ENCODE peak calls at places on chromosomes 1 and 21, in six cellular contexts. One of them, this sample, is unnamed.

GRCh38 chr1:67536957-67537646 is 106.9 kb upstream of the SERBP1 start:
- DNase-seq in mammary epithelial cell: no peak
- DNase-seq in BJ: no peak
- DNase-seq in fibroblast of mammary gland: no peak
- DNase-seq in tibial artery: peak; percentile 73
- DNase-seq in ovary: no peak
- DNase-seq in this sample: no peak

GRCh38 chr1:152440635-152441471 is 26.8 kb upstream of the CRNN start:
- DNase-seq in mammary epithelial cell: peak; percentile 68
- DNase-seq in BJ: no peak
- DNase-seq in fibroblast of mammary gland: peak; percentile 72
- DNase-seq in tibial artery: peak; percentile 68
- DNase-seq in ovary: peak; percentile 41
- DNase-seq in this sample: peak; percentile 63

GRCh38 chr1:67534627-67535065 is 104.4 kb upstream of the SERBP1 start:
- DNase-seq in fibroblast of mammary gland: peak; percentile 41
- DNase-seq in mammary epithelial cell: no peak
- DNase-seq in tibial artery: no peak
- DNase-seq in BJ: no peak
- DNase-seq in ovary: no peak
- DNase-seq in this sample: peak; percentile 52

GRCh38 chr1:21217812-21218596 is 41.3 kb upstream of the EIF4G3 start:
- DNase-seq in ovary: peak; percentile 46
- DNase-seq in fibroblast of mammary gland: peak; percentile 29
- DNase-seq in tibial artery: no peak
- DNase-seq in BJ: no peak
- DNase-seq in mammary epithelial cell: no peak
- DNase-seq in this sample: no peak

GRCh38 chr1:169809370-169810095 is 14.8 kb upstream of the METTL18 start:
- DNase-seq in fibroblast of mammary gland: peak; percentile 48
- DNase-seq in mammary epithelial cell: peak; percentile 9
- DNase-seq in BJ: no peak
- DNase-seq in tibial artery: no peak
- DNase-seq in ovary: no peak
- DNase-seq in this sample: peak; percentile 57

GRCh38 chr1:161225534-161226319 is at the start of gene TOMM40L:
- DNase-seq in tibial artery: peak; percentile 95
- DNase-seq in ovary: peak; percentile 93
- DNase-seq in fibroblast of mammary gland: peak; percentile 100
- DNase-seq in mammary epithelial cell: peak; percentile 99
- DNase-seq in BJ: peak; percentile 99
- DNase-seq in this sample: peak; percentile 100

GRCh38 chr1:91679446-91679845 is 178.8 kb downstream of the CDC7 start:
- DNase-seq in tibial artery: no peak
- DNase-seq in fibroblast of mammary gland: no peak
- DNase-seq in mammary epithelial cell: no peak
- DNase-seq in ovary: no peak
- DNase-seq in BJ: no peak
- DNase-seq in this sample: no peak

GRCh38 chr1:48003741-48004503 is 6.7 kb upstream of the TRABD2B start:
- DNase-seq in ovary: no peak
- DNase-seq in fibroblast of mammary gland: no peak
- DNase-seq in BJ: no peak
- DNase-seq in tibial artery: no peak
- DNase-seq in mammary epithelial cell: peak; percentile 25
- DNase-seq in this sample: no peak

GRCh38 chr21:27532081-27532480 is 565.2 kb upstream of the ADAMTS5 start:
- DNase-seq in fibroblast of mammary gland: peak; percentile 35
- DNase-seq in mammary epithelial cell: no peak
- DNase-seq in BJ: no peak
- DNase-seq in tibial artery: no peak
- DNase-seq in ovary: no peak
- DNase-seq in this sample: peak; percentile 22

GRCh38 chr1:247332215-247332900 is 691 bp upstream of the ZNF496 start:
- DNase-seq in mammary epithelial cell: peak; percentile 40
- DNase-seq in BJ: no peak
- DNase-seq in tibial artery: peak; percentile 76
- DNase-seq in fibroblast of mammary gland: peak; percentile 44
- DNase-seq in ovary: peak; percentile 65
- DNase-seq in this sample: peak; percentile 46

GRCh38 chr1:87915771-87916170 is 587.1 kb downstream of the LMO4 start:
- DNase-seq in tibial artery: no peak
- DNase-seq in fibroblast of mammary gland: peak; percentile 66
- DNase-seq in ovary: no peak
- DNase-seq in mammary epithelial cell: peak; percentile 6
- DNase-seq in BJ: no peak
- DNase-seq in this sample: no peak

GRCh38 chr1:19460535-19461351 is 24.6 kb downstream of the CAPZB start:
- DNase-seq in tibial artery: no peak
- DNase-seq in mammary epithelial cell: no peak
- DNase-seq in fibroblast of mammary gland: peak; percentile 45
- DNase-seq in BJ: no peak
- DNase-seq in ovary: no peak
- DNase-seq in this sample: no peak

GRCh38 chr1:201904579-201904978 is 15.9 kb downstream of the SHISA4 start:
- DNase-seq in tibial artery: peak; percentile 91
- DNase-seq in fibroblast of mammary gland: peak; percentile 86
- DNase-seq in mammary epithelial cell: peak; percentile 80
- DNase-seq in BJ: peak; percentile 73
- DNase-seq in ovary: peak; percentile 74
- DNase-seq in this sample: peak; percentile 84

GRCh38 chr1:47875831-47876586 is 121.2 kb downstream of the TRABD2B start:
- DNase-seq in tibial artery: no peak
- DNase-seq in BJ: no peak
- DNase-seq in ovary: no peak
- DNase-seq in mammary epithelial cell: peak; percentile 57
- DNase-seq in fibroblast of mammary gland: peak; percentile 38
- DNase-seq in this sample: peak; percentile 7

GRCh38 chr21:25565272-25566199 is 41.7 kb downstream of the MRPL39 start:
- DNase-seq in fibroblast of mammary gland: no peak
- DNase-seq in BJ: no peak
- DNase-seq in ovary: no peak
- DNase-seq in mammary epithelial cell: no peak
- DNase-seq in tibial artery: no peak
- DNase-seq in this sample: no peak

GRCh38 chr21:24995206-24995605 is 612.1 kb downstream of the MRPL39 start:
- DNase-seq in tibial artery: no peak
- DNase-seq in BJ: no peak
- DNase-seq in ovary: no peak
- DNase-seq in mammary epithelial cell: no peak
- DNase-seq in fibroblast of mammary gland: no peak
- DNase-seq in this sample: peak; percentile 8

GRCh38 chr1:201655243-201655642 is 116.3 kb downstream of the NAV1 start:
- DNase-seq in ovary: no peak
- DNase-seq in mammary epithelial cell: no peak
- DNase-seq in tibial artery: no peak
- DNase-seq in BJ: peak; percentile 82
- DNase-seq in fibroblast of mammary gland: peak; percentile 94
- DNase-seq in this sample: peak; percentile 84

GRCh38 chr1:207922554-207922953 is 11.6 kb upstream of the CD34 start:
- DNase-seq in BJ: no peak
- DNase-seq in mammary epithelial cell: no peak
- DNase-seq in ovary: no peak
- DNase-seq in tibial artery: no peak
- DNase-seq in fibroblast of mammary gland: no peak
- DNase-seq in this sample: no peak

GRCh38 chr1:158793604-158794003 is 12.6 kb upstream of the OR6N2 start:
- DNase-seq in ovary: no peak
- DNase-seq in BJ: no peak
- DNase-seq in mammary epithelial cell: no peak
- DNase-seq in tibial artery: no peak
- DNase-seq in fibroblast of mammary gland: no peak
- DNase-seq in this sample: no peak
- TF ChIP-seq CTCF in ovary: no peak
- TF ChIP-seq CTCF in BJ: peak; percentile 7
- TF ChIP-seq CTCF in mammary epithelial cell: peak; percentile 40
- TF ChIP-seq CTCF in tibial artery: no peak
- TF ChIP-seq CTCF in fibroblast of mammary gland: peak; percentile 10
- TF ChIP-seq CTCF in this sample: no peak

DNA sequence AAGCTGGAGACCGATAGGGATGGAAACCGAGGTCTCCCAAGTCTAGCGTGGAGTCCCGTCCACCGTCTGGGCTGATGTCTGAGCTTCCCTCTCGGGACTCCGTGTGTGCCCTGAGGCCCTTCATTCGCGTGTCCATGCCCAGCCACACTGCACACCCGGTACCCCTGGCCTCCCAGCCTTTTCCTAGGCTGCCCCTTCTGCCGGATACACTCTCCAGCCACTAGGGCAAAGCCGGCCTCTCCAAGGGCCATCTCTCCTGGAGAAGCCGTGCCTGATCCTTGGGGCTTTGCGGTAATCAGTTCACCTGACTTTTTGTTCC is 49.4 kb upstream of the SLC2A1 start:
- DNase-seq in tibial artery: no peak
- DNase-seq in fibroblast of mammary gland: no peak
- DNase-seq in mammary epithelial cell: no peak
- DNase-seq in ovary: no peak
- DNase-seq in BJ: no peak
- DNase-seq in this sample: no peak
- H3K4me3 ChIP-seq in tibial artery: no peak overlapping the region
- H3K4me3 ChIP-seq in fibroblast of mammary gland: no peak overlapping the region
- H3K4me3 ChIP-seq in mammary epithelial cell: no peak overlapping the region
- H3K4me3 ChIP-seq in ovary: no peak overlapping the region
- H3K4me3 ChIP-seq in BJ: no peak overlapping the region
- H3K4me3 ChIP-seq in this sample: no peak overlapping the region

GRCh38 chr1:230922620-230923019 is 54.3 kb upstream of the C1orf198 start:
- DNase-seq in BJ: no peak
- DNase-seq in mammary epithelial cell: no peak
- DNase-seq in tibial artery: no peak
- DNase-seq in ovary: no peak
- DNase-seq in fibroblast of mammary gland: peak; percentile 8
- DNase-seq in this sample: no peak
- TF ChIP-seq CTCF in BJ: peak; percentile 18
- TF ChIP-seq CTCF in mammary epithelial cell: peak; percentile 9
- TF ChIP-seq CTCF in tibial artery: no peak
- TF ChIP-seq CTCF in ovary: no peak
- TF ChIP-seq CTCF in fibroblast of mammary gland: no peak
- TF ChIP-seq CTCF in this sample: no peak

DNA sequence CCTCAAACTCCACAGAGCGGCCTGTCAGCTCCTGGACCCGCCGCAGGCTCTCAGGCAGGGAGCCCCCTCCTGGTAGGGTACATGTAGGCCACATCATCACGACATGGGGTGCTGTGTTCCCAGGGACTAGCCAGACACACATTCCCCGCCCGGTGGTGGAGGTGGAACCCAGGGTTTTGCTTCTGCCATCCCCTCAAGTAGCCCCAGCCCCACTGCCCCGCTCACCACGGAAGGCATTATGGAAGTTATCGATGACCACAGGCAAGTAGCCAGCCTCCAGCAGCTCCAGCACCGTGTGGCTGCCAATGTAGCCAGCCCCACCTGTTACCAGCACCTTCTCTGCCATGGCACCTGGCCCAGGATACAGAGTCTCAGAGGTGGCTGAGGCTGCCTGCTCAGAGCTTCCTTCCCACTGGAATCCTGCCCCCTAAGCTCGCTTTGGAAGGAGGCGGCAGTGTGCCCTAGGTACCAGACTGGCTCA is 1.9 kb downstream of the GALE start:
- DNase-seq in BJ: no peak
- DNase-seq in mammary epithelial cell: no peak
- DNase-seq in tibial artery: no peak
- DNase-seq in fibroblast of mammary gland: no peak
- DNase-seq in ovary: no peak
- DNase-seq in this sample: no peak
- H3K4me3 ChIP-seq in BJ: no peak overlapping the region
- H3K4me3 ChIP-seq in mammary epithelial cell: no peak overlapping the region
- H3K4me3 ChIP-seq in tibial artery: no peak overlapping the region
- H3K4me3 ChIP-seq in fibroblast of mammary gland: no peak overlapping the region
- H3K4me3 ChIP-seq in ovary: no peak overlapping the region
- H3K4me3 ChIP-seq in this sample: no peak overlapping the region

GRCh38 chr1:9313576-9313975 is 20.9 kb downstream of the SPSB1 start:
- DNase-seq in fibroblast of mammary gland: no peak
- DNase-seq in mammary epithelial cell: no peak
- DNase-seq in ovary: no peak
- DNase-seq in BJ: no peak
- DNase-seq in tibial artery: no peak
- DNase-seq in this sample: no peak
- TF ChIP-seq CTCF in fibroblast of mammary gland: no peak
- TF ChIP-seq CTCF in mammary epithelial cell: no peak
- TF ChIP-seq CTCF in ovary: no peak
- TF ChIP-seq CTCF in BJ: no peak
- TF ChIP-seq CTCF in tibial artery: no peak
- TF ChIP-seq CTCF in this sample: no peak

GRCh38 chr21:42524341-42525227 is 10.9 kb downstream of the SLC37A1 start:
- DNase-seq in ovary: peak; percentile 85
- DNase-seq in mammary epithelial cell: no peak
- DNase-seq in fibroblast of mammary gland: peak; percentile 52
- DNase-seq in tibial artery: peak; percentile 86
- DNase-seq in BJ: peak; percentile 25
- DNase-seq in this sample: peak; percentile 76

GRCh38 chr21:42526379-42526727 is 12.7 kb downstream of the SLC37A1 start:
- DNase-seq in BJ: no peak
- DNase-seq in ovary: peak; percentile 33
- DNase-seq in tibial artery: peak; percentile 65
- DNase-seq in fibroblast of mammary gland: no peak
- DNase-seq in mammary epithelial cell: no peak
- DNase-seq in this sample: no peak

GRCh38 chr21:42525228-42525604 is 11.6 kb downstream of the SLC37A1 start:
- DNase-seq in mammary epithelial cell: peak; percentile 43
- DNase-seq in fibroblast of mammary gland: peak; percentile 28
- DNase-seq in BJ: no peak
- DNase-seq in ovary: peak; percentile 57
- DNase-seq in tibial artery: peak; percentile 66
- DNase-seq in this sample: no peak

GRCh38 chr21:42527127-42527488 is 13.5 kb downstream of the SLC37A1 start:
- DNase-seq in BJ: no peak
- DNase-seq in fibroblast of mammary gland: no peak
- DNase-seq in mammary epithelial cell: no peak
- DNase-seq in ovary: no peak
- DNase-seq in tibial artery: peak; percentile 57
- DNase-seq in this sample: no peak

GRCh38 chr21:42525676-42526378 is 12.2 kb downstream of the SLC37A1 start:
- DNase-seq in BJ: no peak
- DNase-seq in tibial artery: no peak
- DNase-seq in ovary: no peak
- DNase-seq in mammary epithelial cell: no peak
- DNase-seq in fibroblast of mammary gland: no peak
- DNase-seq in this sample: no peak
- H3K4me3 ChIP-seq in BJ: no peak overlapping the region
- H3K4me3 ChIP-seq in tibial artery: no peak overlapping the region
- H3K4me3 ChIP-seq in ovary: no peak overlapping the region
- H3K4me3 ChIP-seq in mammary epithelial cell: no peak overlapping the region
- H3K4me3 ChIP-seq in fibroblast of mammary gland: no peak overlapping the region
- H3K4me3 ChIP-seq in this sample: no peak overlapping the region

DNA sequence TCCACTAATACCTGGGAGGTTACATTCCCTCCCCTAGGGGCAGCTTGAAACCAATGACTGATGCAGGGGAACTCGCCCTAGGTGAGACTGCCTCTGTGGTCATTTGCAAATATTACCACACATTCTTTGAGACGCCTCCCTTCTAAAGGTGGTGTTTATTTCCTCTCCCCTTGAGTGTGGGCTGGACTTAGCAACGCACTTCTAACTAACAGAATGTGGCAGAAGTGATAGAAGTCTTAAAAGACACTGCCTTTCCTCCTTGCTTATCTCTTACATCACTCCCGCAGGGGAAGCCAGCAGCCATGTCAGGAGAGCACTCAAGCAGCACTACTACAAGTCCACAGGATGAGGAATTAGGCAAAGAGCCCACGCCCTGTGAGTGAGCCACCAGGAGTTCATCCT is 14.7 kb upstream of the MATN1 start:
- DNase-seq in BJ: no peak
- DNase-seq in mammary epithelial cell: no peak
- DNase-seq in ovary: no peak
- DNase-seq in fibroblast of mammary gland: no peak
- DNase-seq in tibial artery: no peak
- DNase-seq in this sample: no peak
- TF ChIP-seq CTCF in BJ: no peak
- TF ChIP-seq CTCF in mammary epithelial cell: no peak
- TF ChIP-seq CTCF in ovary: no peak
- TF ChIP-seq CTCF in fibroblast of mammary gland: no peak
- TF ChIP-seq CTCF in tibial artery: no peak
- TF ChIP-seq CTCF in this sample: no peak

GRCh38 chr1:182191716-182192115 is 130.2 kb upstream of the ZNF648 start:
- DNase-seq in BJ: no peak
- DNase-seq in tibial artery: no peak
- DNase-seq in mammary epithelial cell: no peak
- DNase-seq in fibroblast of mammary gland: no peak
- DNase-seq in ovary: no peak
- DNase-seq in this sample: no peak
- H3K4me3 ChIP-seq in BJ: no peak overlapping the region
- H3K4me3 ChIP-seq in tibial artery: no peak overlapping the region
- H3K4me3 ChIP-seq in mammary epithelial cell: no peak overlapping the region
- H3K4me3 ChIP-seq in fibroblast of mammary gland: no peak overlapping the region
- H3K4me3 ChIP-seq in ovary: no peak overlapping the region
- H3K4me3 ChIP-seq in this sample: no peak overlapping the region

This sample was measured in astrocyte of the spinal cord.